ENCODE peak calls at places on chromosomes 13 and 19, in six cellular contexts. One of them, this sample, is unnamed.
A peak's percentile ranks its signal among the peaks of the same experiment; 100 is the strongest.

GRCh38 chr19:13689050-13689449 is 75.3 kb upstream of the MRI1 start:
- DNase-seq in effector memory CD4-positive, alpha-beta T cell: no peak
- DNase-seq in brain microvascular endothelial cell: peak; percentile 10
- DNase-seq in body of pancreas: no peak
- DNase-seq in stomach: no peak
- DNase-seq in lower lobe of right lung: no peak
- DNase-seq in this sample: peak; percentile 49

GRCh38 chr13:95745289-95745688 is 68.3 kb downstream of the DNAJC3 start:
- DNase-seq in brain microvascular endothelial cell: no peak
- DNase-seq in stomach: no peak
- DNase-seq in effector memory CD4-positive, alpha-beta T cell: no peak
- DNase-seq in lower lobe of right lung: no peak
- DNase-seq in body of pancreas: no peak
- DNase-seq in this sample: no peak

GRCh38 chr19:54154603-54155345 is 4.7 kb downstream of the LENG1 start:
- DNase-seq in body of pancreas: no peak
- DNase-seq in lower lobe of right lung: no peak
- DNase-seq in effector memory CD4-positive, alpha-beta T cell: no peak
- DNase-seq in stomach: no peak
- DNase-seq in brain microvascular endothelial cell: no peak
- DNase-seq in this sample: no peak

GRCh38 chr13:30224732-30225131 is 82.6 kb downstream of the KATNAL1 start:
- DNase-seq in brain microvascular endothelial cell: peak; percentile 42
- DNase-seq in stomach: no peak
- DNase-seq in effector memory CD4-positive, alpha-beta T cell: no peak
- DNase-seq in body of pancreas: no peak
- DNase-seq in lower lobe of right lung: no peak
- DNase-seq in this sample: no peak

GRCh38 chr13:79432992-79433391 is 26.9 kb upstream of the RBM26 start:
- DNase-seq in body of pancreas: no peak
- DNase-seq in brain microvascular endothelial cell: no peak
- DNase-seq in stomach: no peak
- DNase-seq in lower lobe of right lung: no peak
- DNase-seq in effector memory CD4-positive, alpha-beta T cell: no peak
- DNase-seq in this sample: no peak

GRCh38 chr19:20661150-20661819 is at the start of gene ZNF626:
- DNase-seq in body of pancreas: peak; percentile 96
- DNase-seq in effector memory CD4-positive, alpha-beta T cell: peak; percentile 88
- DNase-seq in stomach: peak; percentile 98
- DNase-seq in brain microvascular endothelial cell: peak; percentile 98
- DNase-seq in lower lobe of right lung: peak; percentile 92
- DNase-seq in this sample: peak; percentile 99

GRCh38 chr13:102779426-102780159 is 6.0 kb upstream of the TEX30 start:
- DNase-seq in brain microvascular endothelial cell: no peak
- DNase-seq in effector memory CD4-positive, alpha-beta T cell: no peak
- DNase-seq in body of pancreas: no peak
- DNase-seq in lower lobe of right lung: no peak
- DNase-seq in stomach: no peak
- DNase-seq in this sample: no peak

GRCh38 chr13:108959254-108959653 is 329.8 kb downstream of the MYO16 start:
- DNase-seq in effector memory CD4-positive, alpha-beta T cell: no peak
- DNase-seq in stomach: no peak
- DNase-seq in lower lobe of right lung: no peak
- DNase-seq in body of pancreas: no peak
- DNase-seq in brain microvascular endothelial cell: no peak
- DNase-seq in this sample: no peak

GRCh38 chr19:4749870-4750269 is 26.2 kb upstream of the DPP9 start:
- DNase-seq in stomach: no peak
- DNase-seq in lower lobe of right lung: no peak
- DNase-seq in body of pancreas: no peak
- DNase-seq in effector memory CD4-positive, alpha-beta T cell: no peak
- DNase-seq in brain microvascular endothelial cell: no peak
- DNase-seq in this sample: no peak

GRCh38 chr19:5844456-5845433 is 5.2 kb upstream of the FUT6 start:
- DNase-seq in brain microvascular endothelial cell: no peak
- DNase-seq in body of pancreas: no peak
- DNase-seq in stomach: no peak
- DNase-seq in lower lobe of right lung: no peak
- DNase-seq in effector memory CD4-positive, alpha-beta T cell: no peak
- DNase-seq in this sample: no peak

GRCh38 chr19:19591133-19591825 is 27.2 kb downstream of the PBX4 start:
- DNase-seq in stomach: peak; percentile 53
- DNase-seq in lower lobe of right lung: no peak
- DNase-seq in brain microvascular endothelial cell: peak; percentile 88
- DNase-seq in effector memory CD4-positive, alpha-beta T cell: peak; percentile 71
- DNase-seq in body of pancreas: peak; percentile 21
- DNase-seq in this sample: no peak

GRCh38 chr19:6425732-6426686 is 1.4 kb upstream of the KHSRP start:
- DNase-seq in lower lobe of right lung: no peak
- DNase-seq in brain microvascular endothelial cell: no peak
- DNase-seq in stomach: no peak
- DNase-seq in effector memory CD4-positive, alpha-beta T cell: no peak
- DNase-seq in body of pancreas: no peak
- DNase-seq in this sample: no peak

GRCh38 chr13:76635232-76636021 is 250.8 kb downstream of the KCTD12 start:
- DNase-seq in stomach: no peak
- DNase-seq in lower lobe of right lung: no peak
- DNase-seq in effector memory CD4-positive, alpha-beta T cell: no peak
- DNase-seq in brain microvascular endothelial cell: no peak
- DNase-seq in body of pancreas: no peak
- DNase-seq in this sample: no peak

GRCh38 chr19:15243236-15243957 is 11.1 kb upstream of the EPHX3 start:
- DNase-seq in brain microvascular endothelial cell: no peak
- DNase-seq in stomach: no peak
- DNase-seq in body of pancreas: no peak
- DNase-seq in lower lobe of right lung: no peak
- DNase-seq in effector memory CD4-positive, alpha-beta T cell: no peak
- DNase-seq in this sample: no peak

GRCh38 chr19:15239337-15239949 is 7.2 kb upstream of the EPHX3 start:
- DNase-seq in lower lobe of right lung: no peak
- DNase-seq in effector memory CD4-positive, alpha-beta T cell: no peak
- DNase-seq in body of pancreas: no peak
- DNase-seq in stomach: no peak
- DNase-seq in brain microvascular endothelial cell: no peak
- DNase-seq in this sample: no peak

GRCh38 chr19:15238639-15239155 is 6.4 kb upstream of the EPHX3 start:
- DNase-seq in brain microvascular endothelial cell: no peak
- DNase-seq in body of pancreas: no peak
- DNase-seq in stomach: no peak
- DNase-seq in lower lobe of right lung: no peak
- DNase-seq in effector memory CD4-positive, alpha-beta T cell: no peak
- DNase-seq in this sample: no peak

GRCh38 chr19:15240539-15240938 is 8.3 kb upstream of the EPHX3 start:
- DNase-seq in lower lobe of right lung: no peak
- DNase-seq in effector memory CD4-positive, alpha-beta T cell: no peak
- DNase-seq in body of pancreas: no peak
- DNase-seq in stomach: no peak
- DNase-seq in brain microvascular endothelial cell: no peak
- DNase-seq in this sample: no peak

DNA sequence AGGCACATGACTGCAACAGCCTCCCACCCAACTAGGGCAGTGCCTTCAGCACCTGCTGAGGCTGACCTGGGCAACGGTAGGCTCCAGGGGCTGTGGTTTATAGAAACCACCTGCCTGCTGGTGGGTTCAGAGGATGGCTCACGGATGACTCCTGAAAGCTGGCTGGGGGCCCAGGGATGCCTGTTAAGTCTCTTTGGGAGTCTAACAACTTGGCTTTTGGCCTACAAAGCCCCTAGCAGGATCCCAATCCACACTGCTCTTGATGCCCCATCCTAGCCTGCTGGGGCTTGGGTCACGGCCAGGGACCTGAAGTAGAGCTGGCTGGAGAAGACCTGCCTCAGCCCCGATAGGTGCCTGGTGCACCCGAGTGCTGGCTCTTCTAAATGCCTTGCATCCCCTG is 9.0 kb upstream of the EPHX3 start:
- DNase-seq in brain microvascular endothelial cell: no peak
- DNase-seq in effector memory CD4-positive, alpha-beta T cell: no peak
- DNase-seq in stomach: no peak
- DNase-seq in lower lobe of right lung: no peak
- DNase-seq in body of pancreas: no peak
- DNase-seq in this sample: no peak
- H3K36me3 ChIP-seq in brain microvascular endothelial cell: peaks cover 70% of the 10 kb centered on the region
- H3K36me3 ChIP-seq in effector memory CD4-positive, alpha-beta T cell: peaks cover 87% of the 10 kb centered on the region
- H3K36me3 ChIP-seq in stomach: peaks cover 99% of the 10 kb centered on the region
- H3K36me3 ChIP-seq in lower lobe of right lung: peaks cover 92% of the 10 kb centered on the region
- H3K36me3 ChIP-seq in body of pancreas: peaks cover 29% of the 10 kb centered on the region
- H3K36me3 ChIP-seq in this sample: peaks cover 7% of the 10 kb centered on the region

GRCh38 chr19:2984196-2984490 is 6.8 kb downstream of the TLE6 start:
- DNase-seq in stomach: no peak
- DNase-seq in brain microvascular endothelial cell: no peak
- DNase-seq in body of pancreas: no peak
- DNase-seq in lower lobe of right lung: no peak
- DNase-seq in effector memory CD4-positive, alpha-beta T cell: no peak
- DNase-seq in this sample: no peak

GRCh38 chr19:2982556-2982955 is 5.2 kb downstream of the TLE6 start:
- DNase-seq in body of pancreas: no peak
- DNase-seq in effector memory CD4-positive, alpha-beta T cell: no peak
- DNase-seq in stomach: no peak
- DNase-seq in lower lobe of right lung: no peak
- DNase-seq in brain microvascular endothelial cell: no peak
- DNase-seq in this sample: no peak

GRCh38 chr19:2982983-2983350 is 5.6 kb downstream of the TLE6 start:
- DNase-seq in lower lobe of right lung: peak; percentile 79
- DNase-seq in brain microvascular endothelial cell: no peak
- DNase-seq in stomach: peak; percentile 90
- DNase-seq in effector memory CD4-positive, alpha-beta T cell: no peak
- DNase-seq in body of pancreas: peak; percentile 97
- DNase-seq in this sample: peak; percentile 81

GRCh38 chr19:2981898-2982297 is 4.5 kb downstream of the TLE6 start:
- DNase-seq in brain microvascular endothelial cell: no peak
- DNase-seq in body of pancreas: no peak
- DNase-seq in lower lobe of right lung: no peak
- DNase-seq in effector memory CD4-positive, alpha-beta T cell: no peak
- DNase-seq in stomach: no peak
- DNase-seq in this sample: no peak

GRCh38 chr19:2983351-2984195 is 6.2 kb downstream of the TLE6 start:
- DNase-seq in stomach: no peak
- DNase-seq in effector memory CD4-positive, alpha-beta T cell: no peak
- DNase-seq in body of pancreas: peak; percentile 58
- DNase-seq in lower lobe of right lung: no peak
- DNase-seq in brain microvascular endothelial cell: no peak
- DNase-seq in this sample: peak; percentile 54
- H3K27ac ChIP-seq in stomach: peak overlapping the region; percentile 72
- H3K27ac ChIP-seq in effector memory CD4-positive, alpha-beta T cell: no peak overlapping the region
- H3K27ac ChIP-seq in body of pancreas: peak overlapping the region; percentile 79
- H3K27ac ChIP-seq in lower lobe of right lung: peak overlapping the region; percentile 74
- H3K27ac ChIP-seq in brain microvascular endothelial cell: no peak overlapping the region
- H3K27ac ChIP-seq in this sample: peak overlapping the region; percentile 8

DNA sequence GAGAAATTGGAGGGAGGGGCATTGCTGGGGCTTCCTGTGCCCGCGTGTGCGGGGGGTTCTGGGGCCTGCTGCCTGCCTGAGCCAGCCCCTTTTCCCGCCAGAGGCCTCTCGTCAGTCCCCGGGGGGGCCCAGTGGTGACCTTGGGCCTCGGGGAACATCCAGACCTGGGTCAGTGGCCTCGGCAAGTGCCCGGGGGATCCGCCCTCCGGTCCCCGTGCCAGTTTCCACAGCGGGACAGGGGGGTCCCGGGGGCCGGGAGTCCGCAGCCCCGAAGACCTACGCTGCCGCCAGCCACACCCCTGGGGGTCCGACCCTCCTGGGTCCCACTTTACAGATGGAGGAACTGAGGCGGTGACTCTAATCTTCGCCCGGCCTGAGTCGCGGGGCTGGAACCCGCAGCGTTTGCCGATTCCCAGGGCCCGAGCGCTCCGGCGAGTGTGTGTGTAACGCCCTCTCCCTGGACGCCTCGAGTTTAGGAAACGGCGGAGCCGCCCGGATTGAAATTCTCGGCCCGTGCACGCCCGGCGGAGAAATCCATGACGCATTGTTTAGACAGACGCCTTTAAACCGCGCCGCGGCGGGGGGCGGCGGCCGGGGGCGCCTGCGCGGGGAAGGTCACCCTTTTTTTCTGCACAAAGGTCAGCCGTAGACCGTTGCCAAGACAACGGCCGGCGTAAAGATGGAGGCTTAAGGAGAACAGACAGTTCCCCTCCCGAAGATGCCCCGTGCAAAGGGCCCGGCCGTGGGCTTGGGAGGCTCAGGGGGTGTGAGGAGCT is 39.3 kb downstream of the EFNA2 start:
- DNase-seq in effector memory CD4-positive, alpha-beta T cell: no peak
- DNase-seq in lower lobe of right lung: peak; percentile 56
- DNase-seq in body of pancreas: peak; percentile 36
- DNase-seq in stomach: peak; percentile 52
- DNase-seq in brain microvascular endothelial cell: peak; percentile 82
- DNase-seq in this sample: peak; percentile 90
- H3K4me3 ChIP-seq in effector memory CD4-positive, alpha-beta T cell: no peak overlapping the region
- H3K4me3 ChIP-seq in lower lobe of right lung: peak overlapping the region; percentile 39
- H3K4me3 ChIP-seq in body of pancreas: no peak overlapping the region
- H3K4me3 ChIP-seq in stomach: peak overlapping the region; percentile 22
- H3K4me3 ChIP-seq in brain microvascular endothelial cell: peak overlapping the region; percentile 40
- H3K4me3 ChIP-seq in this sample: peak overlapping the region; percentile 48

GRCh38 chr19:16425993-16426392 is 45.8 kb downstream of the EPS15L1 start:
- DNase-seq in lower lobe of right lung: no peak
- DNase-seq in stomach: no peak
- DNase-seq in brain microvascular endothelial cell: no peak
- DNase-seq in body of pancreas: no peak
- DNase-seq in effector memory CD4-positive, alpha-beta T cell: no peak
- DNase-seq in this sample: no peak

GRCh38 chr19:16428372-16429036 is 43.3 kb downstream of the EPS15L1 start:
- DNase-seq in brain microvascular endothelial cell: no peak
- DNase-seq in body of pancreas: no peak
- DNase-seq in stomach: no peak
- DNase-seq in effector memory CD4-positive, alpha-beta T cell: no peak
- DNase-seq in lower lobe of right lung: no peak
- DNase-seq in this sample: no peak

GRCh38 chr19:16425019-16425418 is 46.8 kb downstream of the EPS15L1 start:
- DNase-seq in brain microvascular endothelial cell: no peak
- DNase-seq in effector memory CD4-positive, alpha-beta T cell: no peak
- DNase-seq in lower lobe of right lung: no peak
- DNase-seq in body of pancreas: no peak
- DNase-seq in stomach: no peak
- DNase-seq in this sample: no peak

GRCh38 chr19:16429759-16430091 is 42.0 kb downstream of the EPS15L1 start:
- DNase-seq in effector memory CD4-positive, alpha-beta T cell: no peak
- DNase-seq in lower lobe of right lung: no peak
- DNase-seq in body of pancreas: no peak
- DNase-seq in stomach: no peak
- DNase-seq in brain microvascular endothelial cell: no peak
- DNase-seq in this sample: no peak

DNA sequence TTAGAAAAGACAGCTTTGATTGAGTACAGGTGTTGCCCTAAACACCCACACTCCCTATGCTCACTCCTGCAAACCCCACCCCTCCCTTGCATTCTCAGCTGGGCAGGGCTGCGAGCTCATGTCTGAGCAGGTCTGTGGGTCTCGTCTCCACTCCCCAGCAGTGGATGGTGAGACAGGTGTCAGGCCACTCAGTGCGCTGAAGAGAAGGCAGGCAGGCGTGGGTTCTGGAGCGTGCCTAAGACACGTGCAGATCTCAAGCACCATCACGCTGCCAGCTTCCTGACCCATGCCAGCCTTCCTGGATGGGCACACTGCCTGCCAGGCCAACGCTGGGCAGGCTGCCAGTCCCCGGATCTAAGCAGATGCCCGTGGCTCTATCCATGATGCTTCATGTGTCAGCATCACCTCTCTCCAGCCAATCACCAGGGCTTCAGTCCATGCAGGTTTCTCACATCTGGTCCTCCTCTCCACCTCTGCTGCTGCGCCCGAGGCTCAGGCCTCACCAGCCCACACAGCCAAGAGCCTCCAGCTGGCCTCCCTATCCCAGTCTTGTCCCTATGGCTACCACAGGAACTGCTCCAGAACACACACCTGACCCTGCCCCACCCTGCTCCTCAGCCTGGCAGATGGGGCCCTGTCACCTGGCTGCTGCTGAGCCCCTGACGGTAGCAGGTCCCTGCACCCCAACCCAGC is 42.6 kb downstream of the EPS15L1 start:
- DNase-seq in brain microvascular endothelial cell: no peak
- DNase-seq in body of pancreas: peak; percentile 27
- DNase-seq in lower lobe of right lung: peak; percentile 75
- DNase-seq in effector memory CD4-positive, alpha-beta T cell: no peak
- DNase-seq in stomach: peak; percentile 61
- DNase-seq in this sample: peak; percentile 59
- H3K36me3 ChIP-seq in brain microvascular endothelial cell: peaks cover 40% of the 10 kb centered on the region
- H3K36me3 ChIP-seq in body of pancreas: no peaks in the 10 kb centered on the region
- H3K36me3 ChIP-seq in lower lobe of right lung: peaks cover 86% of the 10 kb centered on the region
- H3K36me3 ChIP-seq in effector memory CD4-positive, alpha-beta T cell: peaks cover 11% of the 10 kb centered on the region
- H3K36me3 ChIP-seq in stomach: peaks cover 98% of the 10 kb centered on the region
- H3K36me3 ChIP-seq in this sample: no peaks in the 10 kb centered on the region

This sample was measured in testis.